ENCODE peak calls at places on chromosomes 4 and X, in four cellular contexts. L is neural crest cell, P is G401, B is GM19239. W is an unnamed sample.

GRCh38 chr4:113146876-113147358 is 97.5 kb downstream of the ANK2 start:
- DNase-seq in B (no peak), P (no peak), L (no peak), W (no peak)

GRCh38 chr4:70515342-70516245 is 2.8 kb upstream of the AMTN start:
- DNase-seq in B (no peak), P (no peak), L (no peak), W (no peak)

GRCh38 chrX:110462957-110463356 is 104.3 kb downstream of the RTL9 start:
- DNase-seq in L (no peak), P (no peak), B (no peak), W (no peak)

GRCh38 chr4:19783667-19784223 is 468.0 kb upstream of the SLIT2 start:
- DNase-seq in P (no peak), L (no peak), B (no peak), W (no peak)

GRCh38 chr4:25830545-25830944 is 32.2 kb downstream of the SEL1L3 start:
- DNase-seq in B (no peak), P (no peak), L (no peak), W (no peak)

GRCh38 chrX:129040124-129040523 is 483.2 kb downstream of the SMARCA1 start:
- DNase-seq in P (no peak), B (no peak), L (no peak), W (no peak)

GRCh38 chr4:7756561-7757355 is 182.9 kb downstream of the AFAP1 start:
- DNase-seq in P (no peak), B (no peak), L (no peak), W (no peak)

GRCh38 chr4:73704314-73705055 is 35.9 kb upstream of the CXCL8 start:
- DNase-seq in L (no peak), P (peak; percentile 10), B (no peak), W (peak; percentile 31)

GRCh38 chr4:176794151-176794550 is 1.4 kb upstream of the VEGFC start:
- DNase-seq in L (no peak), P (peak; percentile 11), B (no peak), W (no peak)

GRCh38 chrX:64571011-64571410 is 175.8 kb upstream of the MTMR8 start:
- DNase-seq in L (no peak), P (no peak), B (no peak), W (no peak)

GRCh38 chr4:114384629-114385028 is 214.0 kb upstream of the UGT8 start:
- DNase-seq in P (peak; percentile 70), B (no peak), L (no peak), W (peak; percentile 73)